ENCODE peak calls at places on chromosome 12, in seven cellular contexts. H is fibroblast of lung; T is psoas muscle; M is CD8-positive, alpha-beta memory T cell; N is lower lobe of right lung; I is brain microvascular endothelial cell; R is prostate gland. O is an unnamed sample.

GRCh38 chr12:116368196-116369194 is 91.0 kb upstream of the MED13L start:
- DNase-seq in M (no peak), R (no peak), H (peak; percentile 33), T (no peak), I (no peak), N (peak; percentile 87), O (no peak)

GRCh38 chr12:121990692-121991603 is 30.7 kb upstream of the BCL7A start:
- DNase-seq in H (peak; percentile 43), N (no peak), R (no peak), M (no peak), T (no peak), I (no peak), O (no peak)

GRCh38 chr12:111597731-111598636 is 1.1 kb downstream of the ATXN2 start:
- DNase-seq in T (peak; percentile 58), I (no peak), N (peak; percentile 74), H (peak; percentile 28), R (peak; percentile 30), M (peak; percentile 29), O (peak; percentile 16)

GRCh38 chr12:77102691-77103090 is 37.3 kb upstream of the E2F7 start:
- DNase-seq in T (no peak), H (peak; percentile 75), N (no peak), I (peak; percentile 57), R (no peak), M (no peak), O (no peak)

GRCh38 chr12:78418919-78419318 is 445.7 kb upstream of the SYT1 start:
- DNase-seq in M (no peak), H (no peak), T (no peak), I (no peak), R (no peak), N (no peak), O (no peak)

GRCh38 chr12:7374423-7375144 is 69.4 kb downstream of the CD163L1 start:
- DNase-seq in R (no peak), I (peak; percentile 14), N (peak; percentile 61), T (no peak), H (peak; percentile 14), M (no peak), O (no peak)

GRCh38 chr12:121653999-121654398 is 15.5 kb downstream of the MORN3 start:
- DNase-seq in M (no peak), R (no peak), T (no peak), I (no peak), N (no peak), H (no peak), O (no peak)

GRCh38 chr12:95608252-95609033 is 57.2 kb upstream of the USP44 start:
- DNase-seq in I (peak; percentile 83), H (peak; percentile 85), T (peak; percentile 67), M (no peak), R (no peak), N (peak; percentile 82), O (no peak)

GRCh38 chr12:7959278-7960063 is 23.5 kb upstream of the SLC2A3 start:
- DNase-seq in N (no peak), H (no peak), I (no peak), R (no peak), T (no peak), M (peak; percentile 61), O (peak; percentile 55)

GRCh38 chr12:54658306-54659264 is 10.4 kb upstream of the DCD start:
- DNase-seq in M (peak; percentile 15), T (no peak), N (peak; percentile 50), H (no peak), I (peak; percentile 34), R (no peak), O (peak; percentile 26)

GRCh38 chr12:121749267-121749666 is 36.7 kb downstream of the TMEM120B start:
- DNase-seq in M (no peak), H (no peak), R (no peak), T (no peak), I (no peak), N (no peak), O (no peak)

GRCh38 chr12:80422549-80422948 is 21.5 kb upstream of the PTPRQ start:
- DNase-seq in T (no peak), N (no peak), R (no peak), M (no peak), H (peak; percentile 26), I (no peak), O (no peak)

GRCh38 chr12:75991753-75992152 is 39.8 kb downstream of the PHLDA1 start:
- DNase-seq in I (no peak), R (no peak), N (no peak), M (no peak), H (no peak), T (no peak), O (no peak)

DNA sequence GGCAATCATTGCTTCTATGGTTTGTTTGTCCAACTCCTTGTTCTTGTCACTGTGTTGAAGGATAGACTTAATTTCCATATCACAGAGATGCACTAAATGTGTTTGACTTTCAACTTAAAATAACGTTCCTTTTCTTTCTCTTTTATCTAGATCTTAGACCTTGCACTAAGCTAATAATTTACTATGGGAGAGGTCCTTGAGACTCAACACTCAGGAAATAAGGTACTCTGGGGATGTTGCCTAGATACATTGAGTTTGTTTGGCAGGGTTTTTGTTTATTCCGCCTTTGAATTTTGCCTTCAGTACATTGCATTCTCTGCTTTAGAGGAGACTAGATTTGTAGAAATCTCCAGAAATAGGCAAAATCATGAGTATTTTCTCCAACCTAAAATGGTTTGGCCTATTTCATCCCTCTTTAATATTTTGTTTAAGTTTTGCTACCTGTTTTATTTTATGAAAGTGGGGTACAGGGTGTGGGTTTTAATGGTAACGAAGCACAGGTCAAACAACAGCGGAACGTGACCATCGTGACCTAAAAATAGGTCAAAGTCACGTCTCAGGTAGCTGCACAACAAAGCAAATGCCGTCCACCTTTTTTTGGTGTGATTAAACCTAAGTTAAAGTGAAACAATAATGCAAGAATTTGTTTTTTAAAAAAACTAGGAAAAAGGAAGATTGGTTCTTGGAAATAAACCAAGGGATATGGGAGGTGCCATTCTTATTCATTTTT is 115.3 kb upstream of the CPSF6 start:
- DNase-seq in T (no peak), H (no peak), M (no peak), I (no peak), R (no peak), N (no peak), O (no peak)
- H3K27ac ChIP-seq in T (no peak overlapping the region), H (no peak overlapping the region), M (no peak overlapping the region), I (no peak overlapping the region), R (no peak overlapping the region), N (peak overlapping the region; percentile 80), O (no peak overlapping the region)

DNA sequence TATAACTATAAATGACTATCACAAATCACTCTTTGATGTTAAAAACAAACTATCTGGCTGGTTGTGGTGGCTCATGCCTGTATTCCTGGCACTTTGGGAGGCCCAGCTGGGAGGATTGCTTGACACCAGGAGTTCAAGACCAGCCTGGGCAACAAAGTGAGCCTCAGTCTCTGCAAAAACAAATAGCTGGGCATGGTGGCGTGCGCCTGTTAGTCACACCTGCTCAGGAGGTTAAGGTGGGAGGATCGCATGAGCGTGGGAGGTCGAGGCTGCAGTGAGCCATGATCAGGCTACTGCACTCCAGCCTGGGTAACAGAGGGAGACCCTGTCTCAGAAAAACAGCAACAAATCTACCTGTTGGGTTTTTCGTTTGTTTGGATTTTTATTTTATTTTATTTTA is 5.4 kb downstream of the TXNRD1 start:
- DNase-seq in R (no peak), I (no peak), M (no peak), H (no peak), T (no peak), N (no peak), O (no peak)
- H3K27ac ChIP-seq in R (peak overlapping the region; percentile 76), I (no peak overlapping the region), M (no peak overlapping the region), H (peak overlapping the region; percentile 28), T (no peak overlapping the region), N (peak overlapping the region; percentile 50), O (no peak overlapping the region)

DNA sequence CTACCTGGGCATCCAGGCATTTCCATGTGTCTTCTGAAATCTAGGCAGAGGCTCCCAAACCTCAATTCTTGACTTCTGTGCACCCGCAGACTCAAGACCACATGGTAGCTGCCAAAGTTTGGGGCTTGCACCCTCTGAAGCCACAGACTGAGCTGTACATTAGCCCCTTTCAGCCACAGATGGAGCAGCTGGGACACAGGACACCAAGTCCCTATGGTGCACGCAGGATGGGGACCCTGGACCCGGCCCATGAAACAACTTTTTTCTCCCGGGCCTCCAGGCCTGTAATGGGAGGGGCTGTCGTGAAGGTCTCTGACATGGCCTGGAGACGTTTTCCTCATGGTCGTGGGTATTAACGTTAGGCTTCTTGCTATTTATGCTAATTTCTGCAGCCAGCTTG is 330.0 kb downstream of the RERGL start:
- DNase-seq in H (no peak), M (no peak), N (no peak), R (no peak), T (no peak), I (no peak), O (no peak)
- H3K27ac ChIP-seq in H (no peak overlapping the region), M (no peak overlapping the region), N (no peak overlapping the region), R (no peak overlapping the region), T (no peak overlapping the region), I (no peak overlapping the region), O (no peak overlapping the region)

GRCh38 chr12:117890644-117891043 is 78.1 kb downstream of the KSR2 start:
- DNase-seq in N (no peak), T (no peak), H (no peak), M (no peak), I (no peak), R (no peak), O (no peak)
- H3K27ac ChIP-seq in N (no peak overlapping the region), T (no peak overlapping the region), H (no peak overlapping the region), M (no peak overlapping the region), I (no peak overlapping the region), R (no peak overlapping the region), O (no peak overlapping the region)

GRCh38 chr12:71268598-71268997 is 110.8 kb upstream of the TSPAN8 start:
- DNase-seq in N (no peak), R (no peak), I (no peak), M (no peak), H (no peak), T (no peak), O (no peak)

GRCh38 chr12:71270057-71270456 is 112.3 kb upstream of the TSPAN8 start:
- DNase-seq in M (no peak), H (no peak), T (no peak), N (no peak), I (no peak), R (no peak), O (no peak)

DNA sequence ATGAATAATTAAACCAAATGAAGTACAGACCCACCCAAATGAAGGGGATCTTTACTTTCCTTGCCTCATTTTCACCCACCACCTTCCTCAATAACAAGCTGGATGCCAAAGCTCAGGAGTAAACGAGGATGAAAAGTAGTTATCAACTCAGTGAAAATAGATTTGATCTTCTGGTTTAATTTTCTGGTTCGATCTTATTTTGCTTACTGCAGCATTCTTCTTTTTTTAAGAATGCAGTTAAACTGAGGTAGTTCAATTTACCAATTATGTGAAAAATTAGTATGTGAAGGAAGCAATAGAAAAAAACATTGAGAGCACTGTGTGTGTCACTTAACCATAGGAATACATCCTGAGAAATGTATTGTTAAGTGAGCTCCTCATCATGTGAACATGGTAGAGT is 111.4 kb upstream of the TSPAN8 start:
- DNase-seq in R (no peak), N (no peak), H (no peak), T (no peak), I (no peak), M (no peak), O (no peak)
- H3K27ac ChIP-seq in R (no peak overlapping the region), N (no peak overlapping the region), H (no peak overlapping the region), T (no peak overlapping the region), I (no peak overlapping the region), M (no peak overlapping the region), O (no peak overlapping the region)

GRCh38 chr12:91249059-91250055 is 66.7 kb upstream of the DCN start:
- DNase-seq in N (no peak), H (peak; percentile 64), T (no peak), M (no peak), I (no peak), R (no peak), O (no peak)

GRCh38 chr12:91250273-91250672 is 67.7 kb upstream of the DCN start:
- DNase-seq in R (no peak), M (no peak), T (no peak), N (no peak), I (no peak), H (peak; percentile 81), O (no peak)
- H3K27ac ChIP-seq in R (peak overlapping the region; percentile 37), M (no peak overlapping the region), T (no peak overlapping the region), N (peak overlapping the region; percentile 44), I (no peak overlapping the region), H (no peak overlapping the region), O (no peak overlapping the region)